ENCODE peak calls at places on chromosome 7, in nine cellular contexts. One of them, this sample, is unnamed.

GRCh38 chr7:50147952-50148351 is 54.9 kb upstream of the ZPBP start:
- DNase-seq in gastrocnemius medialis: no peak
- DNase-seq in A549: no peak
- DNase-seq in breast epithelium: no peak
- DNase-seq in transverse colon: no peak
- DNase-seq in esophagus squamous epithelium: no peak
- DNase-seq in adrenal gland: no peak
- DNase-seq in Peyer's patch: no peak
- DNase-seq in IMR-90: no peak
- DNase-seq in this sample: no peak

GRCh38 chr7:100017300-100017699 is 1.9 kb downstream of the ZKSCAN1 start:
- DNase-seq in breast epithelium: no peak
- DNase-seq in transverse colon: peak
- DNase-seq in esophagus squamous epithelium: no peak
- DNase-seq in A549: no peak
- DNase-seq in adrenal gland: no peak
- DNase-seq in IMR-90: no peak
- DNase-seq in Peyer's patch: peak
- DNase-seq in gastrocnemius medialis: no peak
- DNase-seq in this sample: no peak

GRCh38 chr7:47991741-47992311 is 12.4 kb upstream of the HUS1 start:
- DNase-seq in IMR-90: peak
- DNase-seq in esophagus squamous epithelium: peak
- DNase-seq in breast epithelium: peak
- DNase-seq in gastrocnemius medialis: peak
- DNase-seq in A549: peak
- DNase-seq in adrenal gland: peak
- DNase-seq in Peyer's patch: peak
- DNase-seq in transverse colon: peak
- DNase-seq in this sample: peak

GRCh38 chr7:149830997-149831729 is 7.0 kb upstream of the ZNF862 start:
- DNase-seq in gastrocnemius medialis: no peak
- DNase-seq in breast epithelium: no peak
- DNase-seq in adrenal gland: no peak
- DNase-seq in Peyer's patch: no peak
- DNase-seq in A549: no peak
- DNase-seq in transverse colon: no peak
- DNase-seq in esophagus squamous epithelium: no peak
- DNase-seq in IMR-90: no peak
- DNase-seq in this sample: no peak

GRCh38 chr7:65397730-65398142 is 24.1 kb downstream of the ZNF92 start:
- DNase-seq in IMR-90: no peak
- DNase-seq in A549: no peak
- DNase-seq in esophagus squamous epithelium: no peak
- DNase-seq in Peyer's patch: no peak
- DNase-seq in transverse colon: no peak
- DNase-seq in gastrocnemius medialis: no peak
- DNase-seq in breast epithelium: no peak
- DNase-seq in adrenal gland: no peak
- DNase-seq in this sample: no peak

GRCh38 chr7:132464740-132465139 is 111.5 kb downstream of the PLXNA4 start:
- DNase-seq in IMR-90: no peak
- DNase-seq in breast epithelium: no peak
- DNase-seq in Peyer's patch: no peak
- DNase-seq in gastrocnemius medialis: no peak
- DNase-seq in adrenal gland: no peak
- DNase-seq in esophagus squamous epithelium: no peak
- DNase-seq in A549: no peak
- DNase-seq in transverse colon: no peak
- DNase-seq in this sample: no peak

GRCh38 chr7:120064565-120064964 is 208.4 kb upstream of the KCND2 start:
- DNase-seq in A549: no peak
- DNase-seq in IMR-90: peak
- DNase-seq in adrenal gland: no peak
- DNase-seq in breast epithelium: no peak
- DNase-seq in transverse colon: no peak
- DNase-seq in Peyer's patch: no peak
- DNase-seq in gastrocnemius medialis: no peak
- DNase-seq in esophagus squamous epithelium: no peak
- DNase-seq in this sample: no peak

GRCh38 chr7:142385528-142386340 is 127.9 kb upstream of the PRSS58 start:
- DNase-seq in esophagus squamous epithelium: no peak
- DNase-seq in transverse colon: peak
- DNase-seq in A549: peak
- DNase-seq in gastrocnemius medialis: peak
- DNase-seq in IMR-90: peak
- DNase-seq in Peyer's patch: no peak
- DNase-seq in adrenal gland: peak
- DNase-seq in breast epithelium: no peak
- DNase-seq in this sample: no peak

GRCh38 chr7:106464169-106464568 is 179.4 kb upstream of the NAMPT start:
- DNase-seq in transverse colon: no peak
- DNase-seq in gastrocnemius medialis: no peak
- DNase-seq in breast epithelium: no peak
- DNase-seq in adrenal gland: no peak
- DNase-seq in A549: no peak
- DNase-seq in Peyer's patch: no peak
- DNase-seq in IMR-90: no peak
- DNase-seq in esophagus squamous epithelium: no peak
- DNase-seq in this sample: no peak

GRCh38 chr7:147196476-147196875 is 1079.9 kb downstream of the CNTNAP2 start:
- DNase-seq in transverse colon: no peak
- DNase-seq in adrenal gland: no peak
- DNase-seq in A549: no peak
- DNase-seq in breast epithelium: no peak
- DNase-seq in Peyer's patch: no peak
- DNase-seq in gastrocnemius medialis: no peak
- DNase-seq in IMR-90: no peak
- DNase-seq in esophagus squamous epithelium: no peak
- DNase-seq in this sample: no peak

GRCh38 chr7:140990193-140990962 is 24.4 kb downstream of the MRPS33 start:
- DNase-seq in esophagus squamous epithelium: no peak
- DNase-seq in A549: no peak
- DNase-seq in breast epithelium: no peak
- DNase-seq in IMR-90: no peak
- DNase-seq in gastrocnemius medialis: no peak
- DNase-seq in adrenal gland: no peak
- DNase-seq in transverse colon: no peak
- DNase-seq in Peyer's patch: no peak
- DNase-seq in this sample: no peak

GRCh38 chr7:114086906-114087651 is 168.3 kb upstream of the PPP1R3A start:
- DNase-seq in A549: no peak
- DNase-seq in Peyer's patch: peak
- DNase-seq in adrenal gland: peak
- DNase-seq in transverse colon: peak
- DNase-seq in IMR-90: peak
- DNase-seq in esophagus squamous epithelium: no peak
- DNase-seq in gastrocnemius medialis: peak
- DNase-seq in breast epithelium: no peak
- DNase-seq in this sample: peak

GRCh38 chr7:77537595-77538185 is 595 bp downstream of the PTPN12 start:
- DNase-seq in esophagus squamous epithelium: no peak
- DNase-seq in transverse colon: peak
- DNase-seq in gastrocnemius medialis: peak
- DNase-seq in A549: peak
- DNase-seq in IMR-90: no peak
- DNase-seq in Peyer's patch: peak
- DNase-seq in breast epithelium: no peak
- DNase-seq in adrenal gland: no peak
- DNase-seq in this sample: no peak

GRCh38 chr7:77536413-77537135 is 521 bp upstream of the PTPN12 start:
- DNase-seq in gastrocnemius medialis: peak
- DNase-seq in A549: peak
- DNase-seq in IMR-90: peak
- DNase-seq in esophagus squamous epithelium: peak
- DNase-seq in adrenal gland: peak
- DNase-seq in transverse colon: peak
- DNase-seq in breast epithelium: peak
- DNase-seq in Peyer's patch: peak
- DNase-seq in this sample: peak

GRCh38 chr7:77537136-77537594 is at the start of gene PTPN12:
- DNase-seq in adrenal gland: peak
- DNase-seq in gastrocnemius medialis: no peak
- DNase-seq in A549: no peak
- DNase-seq in breast epithelium: peak
- DNase-seq in esophagus squamous epithelium: no peak
- DNase-seq in IMR-90: no peak
- DNase-seq in transverse colon: no peak
- DNase-seq in Peyer's patch: no peak
- DNase-seq in this sample: peak

GRCh38 chr7:77538908-77539212 is 1.8 kb downstream of the PTPN12 start:
- DNase-seq in Peyer's patch: no peak
- DNase-seq in transverse colon: no peak
- DNase-seq in breast epithelium: no peak
- DNase-seq in IMR-90: no peak
- DNase-seq in adrenal gland: no peak
- DNase-seq in A549: no peak
- DNase-seq in gastrocnemius medialis: no peak
- DNase-seq in esophagus squamous epithelium: no peak
- DNase-seq in this sample: no peak

DNA sequence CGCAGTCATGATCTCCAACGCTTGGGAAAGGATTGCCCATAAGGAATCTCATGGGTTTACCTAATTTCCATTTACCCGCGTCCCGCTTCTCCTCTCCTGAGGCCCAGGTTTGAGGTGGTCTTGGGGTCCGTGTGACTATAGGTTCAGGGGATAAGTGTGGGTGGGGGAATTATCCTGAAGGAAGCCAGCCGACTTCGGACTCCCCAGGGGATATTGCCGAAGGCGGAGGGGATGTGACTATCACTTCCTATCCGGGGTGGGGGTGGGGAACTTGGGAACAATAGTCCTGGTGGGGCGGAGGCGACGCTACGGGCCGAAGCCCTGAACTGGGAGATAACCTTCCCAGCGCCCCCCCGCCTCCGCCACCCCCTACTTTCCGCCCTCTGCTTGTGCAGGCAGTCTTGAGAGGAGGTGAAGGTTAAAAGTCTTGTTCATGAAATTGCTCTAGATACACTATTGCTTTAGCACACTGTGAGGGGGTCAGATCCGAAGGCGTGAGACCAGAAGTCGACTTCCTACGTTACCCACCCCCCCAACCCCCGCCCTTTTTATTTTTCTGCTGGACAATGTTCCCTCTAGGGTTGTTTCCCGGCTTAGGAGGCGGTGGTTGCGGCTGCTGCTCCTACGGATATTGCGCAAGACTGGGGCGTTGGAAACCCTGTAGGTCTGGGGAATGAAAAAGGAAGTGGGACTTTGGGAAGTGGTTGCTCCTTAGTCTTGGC is 1.3 kb downstream of the PTPN12 start:
- DNase-seq in transverse colon: peak
- DNase-seq in Peyer's patch: peak
- DNase-seq in esophagus squamous epithelium: peak
- DNase-seq in adrenal gland: peak
- DNase-seq in breast epithelium: peak
- DNase-seq in A549: peak
- DNase-seq in gastrocnemius medialis: peak
- DNase-seq in IMR-90: peak
- DNase-seq in this sample: peak
- TF ChIP-seq POLR2A in transverse colon: no peak
- TF ChIP-seq POLR2A in Peyer's patch: no peak
- TF ChIP-seq POLR2A in esophagus squamous epithelium: no peak
- TF ChIP-seq POLR2A in adrenal gland: no peak
- TF ChIP-seq POLR2A in breast epithelium: no peak
- TF ChIP-seq POLR2A in A549: peak
- TF ChIP-seq POLR2A in gastrocnemius medialis: no peak
- TF ChIP-seq POLR2A in IMR-90: no peak
- TF ChIP-seq POLR2A in this sample: no peak

GRCh38 chr7:159008417-159008816 is 136.2 kb downstream of the VIPR2 start:
- DNase-seq in breast epithelium: no peak
- DNase-seq in A549: no peak
- DNase-seq in transverse colon: no peak
- DNase-seq in gastrocnemius medialis: no peak
- DNase-seq in IMR-90: no peak
- DNase-seq in esophagus squamous epithelium: no peak
- DNase-seq in Peyer's patch: peak
- DNase-seq in adrenal gland: no peak
- DNase-seq in this sample: peak
- TF ChIP-seq POLR2A in breast epithelium: no peak
- TF ChIP-seq POLR2A in A549: no peak
- TF ChIP-seq POLR2A in transverse colon: no peak
- TF ChIP-seq POLR2A in gastrocnemius medialis: no peak
- TF ChIP-seq POLR2A in IMR-90: no peak
- TF ChIP-seq POLR2A in esophagus squamous epithelium: no peak
- TF ChIP-seq POLR2A in Peyer's patch: no peak
- TF ChIP-seq POLR2A in adrenal gland: no peak
- TF ChIP-seq POLR2A in this sample: no peak

GRCh38 chr7:137576481-137576880 is 232.9 kb upstream of the PTN start:
- DNase-seq in breast epithelium: no peak
- DNase-seq in transverse colon: no peak
- DNase-seq in IMR-90: no peak
- DNase-seq in esophagus squamous epithelium: no peak
- DNase-seq in A549: no peak
- DNase-seq in gastrocnemius medialis: no peak
- DNase-seq in Peyer's patch: no peak
- DNase-seq in adrenal gland: no peak
- DNase-seq in this sample: no peak

GRCh38 chr7:137577184-137577583 is 233.7 kb upstream of the PTN start:
- DNase-seq in esophagus squamous epithelium: no peak
- DNase-seq in A549: no peak
- DNase-seq in transverse colon: no peak
- DNase-seq in IMR-90: no peak
- DNase-seq in breast epithelium: no peak
- DNase-seq in gastrocnemius medialis: no peak
- DNase-seq in Peyer's patch: no peak
- DNase-seq in adrenal gland: no peak
- DNase-seq in this sample: no peak

GRCh38 chr7:137578541-137578940 is 235.0 kb upstream of the PTN start:
- DNase-seq in breast epithelium: no peak
- DNase-seq in A549: no peak
- DNase-seq in esophagus squamous epithelium: no peak
- DNase-seq in gastrocnemius medialis: no peak
- DNase-seq in IMR-90: no peak
- DNase-seq in adrenal gland: no peak
- DNase-seq in Peyer's patch: no peak
- DNase-seq in transverse colon: no peak
- DNase-seq in this sample: no peak

GRCh38 chr7:137583199-137583598 is 239.7 kb upstream of the PTN start:
- DNase-seq in adrenal gland: no peak
- DNase-seq in A549: no peak
- DNase-seq in gastrocnemius medialis: no peak
- DNase-seq in transverse colon: no peak
- DNase-seq in esophagus squamous epithelium: no peak
- DNase-seq in IMR-90: no peak
- DNase-seq in breast epithelium: no peak
- DNase-seq in Peyer's patch: no peak
- DNase-seq in this sample: no peak

GRCh38 chr7:137579913-137580640 is 236.5 kb upstream of the PTN start:
- DNase-seq in transverse colon: no peak
- DNase-seq in A549: no peak
- DNase-seq in adrenal gland: no peak
- DNase-seq in gastrocnemius medialis: no peak
- DNase-seq in breast epithelium: no peak
- DNase-seq in esophagus squamous epithelium: no peak
- DNase-seq in IMR-90: peak
- DNase-seq in Peyer's patch: no peak
- DNase-seq in this sample: no peak
- TF ChIP-seq POLR2A in transverse colon: no peak
- TF ChIP-seq POLR2A in A549: no peak
- TF ChIP-seq POLR2A in adrenal gland: no peak
- TF ChIP-seq POLR2A in gastrocnemius medialis: no peak
- TF ChIP-seq POLR2A in breast epithelium: no peak
- TF ChIP-seq POLR2A in esophagus squamous epithelium: no peak
- TF ChIP-seq POLR2A in IMR-90: no peak
- TF ChIP-seq POLR2A in Peyer's patch: no peak
- TF ChIP-seq POLR2A in this sample: no peak

GRCh38 chr7:80646088-80646961 is 7.9 kb downstream of the CD36 start:
- DNase-seq in esophagus squamous epithelium: no peak
- DNase-seq in A549: no peak
- DNase-seq in gastrocnemius medialis: no peak
- DNase-seq in transverse colon: no peak
- DNase-seq in breast epithelium: no peak
- DNase-seq in Peyer's patch: no peak
- DNase-seq in adrenal gland: no peak
- DNase-seq in IMR-90: no peak
- DNase-seq in this sample: no peak
- TF ChIP-seq POLR2A in esophagus squamous epithelium: no peak
- TF ChIP-seq POLR2A in A549: no peak
- TF ChIP-seq POLR2A in gastrocnemius medialis: no peak
- TF ChIP-seq POLR2A in transverse colon: no peak
- TF ChIP-seq POLR2A in breast epithelium: no peak
- TF ChIP-seq POLR2A in Peyer's patch: no peak
- TF ChIP-seq POLR2A in adrenal gland: no peak
- TF ChIP-seq POLR2A in IMR-90: no peak
- TF ChIP-seq POLR2A in this sample: no peak